ENCODE peak calls at places on chromosomes 2 and 18, in four cellular contexts. C is HepG2, M is HEK293T, Q is GM12878. J is an unnamed sample.

GRCh38 chr2:165067958-165068612 is 112.8 kb upstream of the SLC38A11 start:
- DNase-seq in C (no peak), M (peak; percentile 83), Q (no peak), J (peak; percentile 26)

GRCh38 chr2:47905454-47906260 is 641 bp downstream of the FBXO11 start:
- DNase-seq in C (no peak), M (peak; percentile 32), Q (no peak), J (peak; percentile 50)

GRCh38 chr2:73285162-73285739 is 973 bp upstream of the FBXO41 start:
- DNase-seq in C (no peak), M (no peak), Q (peak; percentile 49), J (no peak)

GRCh38 chr2:138760693-138761092 is 19.5 kb downstream of the NXPH2 start:
- DNase-seq in C (no peak), M (no peak), Q (no peak), J (no peak)

GRCh38 chr18:73681912-73682311 is 465.7 kb downstream of the FBXO15 start:
- DNase-seq in C (no peak), M (no peak), Q (no peak), J (no peak)

GRCh38 chr2:85853499-85854165 is 35.2 kb downstream of the ST3GAL5 start:
- DNase-seq in C (no peak), M (no peak), Q (peak; percentile 65), J (no peak)

GRCh38 chr2:8692783-8693768 is 11.2 kb downstream of the ID2 start:
- DNase-seq in C (peak; percentile 30), M (peak; percentile 72), Q (no peak), J (peak; percentile 76)

GRCh38 chr2:11729362-11730212 is 16.8 kb upstream of the LPIN1 start:
- DNase-seq in C (no peak), M (no peak), Q (no peak), J (no peak)

GRCh38 chr2:25420820-25421237 is 79.1 kb upstream of the DNMT3A start:
- DNase-seq in C (no peak), M (no peak), Q (peak; percentile 93), J (no peak)

GRCh38 chr2:63580651-63581050 is 7.6 kb downstream of the WDPCP start:
- DNase-seq in C (no peak), M (no peak), Q (no peak), J (no peak)

GRCh38 chr2:158893057-158893456 is 75.4 kb upstream of the TANC1 start:
- DNase-seq in C (no peak), M (no peak), Q (no peak), J (no peak)

GRCh38 chr2:28626891-28627421 is 124.7 kb upstream of the PPP1CB start:
- DNase-seq in C (no peak), M (no peak), Q (no peak), J (no peak)

GRCh38 chr2:178413472-178414265 is 37.3 kb downstream of the PRKRA start:
- DNase-seq in C (peak; percentile 30), M (peak; percentile 68), Q (peak; percentile 38), J (peak; percentile 71)

GRCh38 chr2:233764264-233764663 is 4.2 kb downstream of the UGT1A1 start:
- DNase-seq in C (no peak), M (no peak), Q (no peak), J (no peak)

GRCh38 chr2:227939271-227940027 is 68.0 kb downstream of the DAW1 start:
- DNase-seq in C (peak; percentile 60), M (peak; percentile 50), Q (no peak), J (no peak)

GRCh38 chr2:152822669-152823068 is 104.2 kb downstream of the ARL6IP6 start:
- DNase-seq in C (no peak), M (no peak), Q (no peak), J (no peak)

GRCh38 chr2:19837235-19837766 is 64.5 kb downstream of the TTC32 start:
- DNase-seq in C (no peak), M (no peak), Q (no peak), J (no peak)

GRCh38 chr2:101710690-101711318 is 13.3 kb downstream of the MAP4K4 start:
- DNase-seq in C (no peak), M (no peak), Q (no peak), J (peak; percentile 13)
- TF ChIP-seq TARDBP in C (no peak), M (no peak), Q (no peak), J (no peak)

GRCh38 chr18:64777561-64777960 is 628.7 kb upstream of the LINC00305 start:
- DNase-seq in C (no peak), M (no peak), Q (no peak), J (no peak)
- TF ChIP-seq TARDBP in C (no peak), M (no peak), Q (no peak), J (no peak)

DNA sequence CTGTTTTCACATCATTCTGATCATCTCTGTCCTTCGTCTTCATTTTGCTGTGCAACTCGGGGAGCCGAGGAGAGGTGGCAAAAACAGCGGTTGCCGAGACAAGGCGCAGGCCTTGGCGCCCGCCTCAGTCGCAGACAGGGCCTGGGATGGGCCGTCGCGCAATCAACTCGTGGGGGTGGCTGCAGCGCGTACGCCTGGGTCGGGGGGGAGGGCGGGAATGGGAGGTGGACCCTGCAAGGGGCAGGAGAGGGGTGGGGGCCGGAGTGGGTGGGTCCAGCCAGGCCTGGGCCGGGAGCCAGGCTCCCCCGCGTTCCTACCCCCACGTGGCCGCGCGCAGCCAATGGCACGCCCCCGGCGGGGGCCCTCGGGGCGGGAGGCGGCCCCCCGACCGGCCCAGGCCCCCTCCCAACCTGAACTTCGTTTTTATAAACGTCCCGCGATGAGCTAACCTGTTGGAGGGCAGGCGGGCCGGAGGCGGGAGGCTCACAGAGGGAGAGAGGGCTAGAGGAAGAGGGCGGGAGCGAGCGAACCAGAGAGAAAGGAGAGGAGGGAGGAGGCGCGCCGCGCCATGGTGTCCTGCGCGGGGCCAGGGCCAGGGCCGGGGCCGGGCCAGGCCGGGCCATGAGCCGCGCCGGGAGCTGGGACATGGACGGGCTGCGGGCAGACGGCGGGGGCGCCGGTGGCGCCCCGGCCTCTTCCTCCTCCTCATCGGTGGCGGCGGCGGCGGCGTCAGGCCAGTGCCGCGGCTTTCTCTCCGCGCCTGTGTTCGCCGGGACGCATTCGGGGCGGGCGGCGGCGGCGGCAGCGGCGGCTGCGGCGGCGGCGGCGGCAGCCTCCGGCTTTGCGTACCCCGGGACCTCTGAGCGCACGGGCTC is at the start of gene HOXD13:
- DNase-seq in C (no peak), M (peak; percentile 87), Q (no peak), J (peak; percentile 36)
- TF ChIP-seq TARDBP in C (no peak), M (no peak), Q (no peak), J (no peak)

DNA sequence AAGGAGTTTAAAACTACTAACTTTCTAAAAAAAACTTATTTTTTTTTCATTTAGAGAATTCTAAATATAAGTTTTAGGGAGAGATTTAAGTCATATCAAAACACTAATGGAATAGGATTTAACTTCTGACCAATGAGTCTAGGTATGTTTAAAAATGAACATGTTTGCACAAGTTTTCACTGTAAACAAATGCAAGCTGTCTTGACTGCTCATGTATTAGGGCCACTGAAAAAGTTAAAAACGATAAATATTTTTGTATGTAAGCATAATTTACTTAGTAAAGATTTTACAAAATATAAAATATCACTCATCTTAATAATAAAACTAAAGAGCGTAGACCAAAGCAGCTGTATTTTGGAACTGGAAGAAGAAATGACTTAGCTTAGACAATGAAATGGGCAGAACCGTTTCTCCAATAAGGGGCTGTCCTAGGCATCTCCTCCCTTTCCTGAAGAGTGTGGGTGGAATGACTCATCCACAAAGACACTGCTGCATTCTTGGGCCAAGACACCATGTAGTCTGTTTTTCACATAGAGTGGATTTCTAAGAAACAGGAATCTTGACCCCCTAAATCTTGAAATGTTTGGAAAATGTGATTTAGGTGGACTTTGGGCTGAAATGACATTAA is 118.8 kb downstream of the MEP1B start:
- DNase-seq in C (no peak), M (no peak), Q (no peak), J (no peak)
- TF ChIP-seq TARDBP in C (no peak), M (no peak), Q (no peak), J (no peak)

GRCh38 chr2:190635781-190636180 is 13.1 kb upstream of the NAB1 start:
- DNase-seq in C (peak; percentile 12), M (no peak), Q (no peak), J (no peak)
- TF ChIP-seq TARDBP in C (no peak), M (no peak), Q (no peak), J (no peak)

GRCh38 chr2:113255140-113256070 is 23.3 kb downstream of the PAX8 start:
- DNase-seq in C (no peak), M (no peak), Q (no peak), J (no peak)

GRCh38 chr2:113252047-113252582 is 26.6 kb downstream of the PAX8 start:
- DNase-seq in C (no peak), M (no peak), Q (no peak), J (no peak)

GRCh38 chr2:113257511-113258264 is 21.0 kb downstream of the PAX8 start:
- DNase-seq in C (no peak), M (no peak), Q (no peak), J (no peak)

GRCh38 chr2:113251118-113251517 is 27.6 kb downstream of the PAX8 start:
- DNase-seq in C (no peak), M (no peak), Q (no peak), J (peak; percentile 61)

GRCh38 chr2:113253453-113253852 is 25.3 kb downstream of the PAX8 start:
- DNase-seq in C (no peak), M (no peak), Q (no peak), J (no peak)
- TF ChIP-seq TARDBP in C (no peak), M (no peak), Q (no peak), J (no peak)

GRCh38 chr2:160566717-160567116 is 73.1 kb upstream of the RBMS1 start:
- DNase-seq in C (no peak), M (no peak), Q (no peak), J (no peak)
- TF ChIP-seq TARDBP in C (no peak), M (no peak), Q (no peak), J (no peak)

GRCh38 chr2:102193074-102193473 is 6.3 kb downstream of the IL1RL2 start:
- DNase-seq in C (no peak), M (no peak), Q (no peak), J (no peak)
- TF ChIP-seq TARDBP in C (no peak), M (no peak), Q (no peak), J (no peak)

GRCh38 chr18:10687161-10687925 is 161.5 kb downstream of the NAPG start:
- DNase-seq in C (no peak), M (no peak), Q (no peak), J (no peak)

GRCh38 chr18:10689954-10690302 is 164.1 kb downstream of the NAPG start:
- DNase-seq in C (no peak), M (no peak), Q (no peak), J (no peak)

GRCh38 chr18:10685484-10685883 is 159.7 kb downstream of the NAPG start:
- DNase-seq in C (no peak), M (no peak), Q (peak; percentile 70), J (no peak)

GRCh38 chr18:10689231-10689953 is 163.6 kb downstream of the NAPG start:
- DNase-seq in C (no peak), M (no peak), Q (no peak), J (no peak)

DNA sequence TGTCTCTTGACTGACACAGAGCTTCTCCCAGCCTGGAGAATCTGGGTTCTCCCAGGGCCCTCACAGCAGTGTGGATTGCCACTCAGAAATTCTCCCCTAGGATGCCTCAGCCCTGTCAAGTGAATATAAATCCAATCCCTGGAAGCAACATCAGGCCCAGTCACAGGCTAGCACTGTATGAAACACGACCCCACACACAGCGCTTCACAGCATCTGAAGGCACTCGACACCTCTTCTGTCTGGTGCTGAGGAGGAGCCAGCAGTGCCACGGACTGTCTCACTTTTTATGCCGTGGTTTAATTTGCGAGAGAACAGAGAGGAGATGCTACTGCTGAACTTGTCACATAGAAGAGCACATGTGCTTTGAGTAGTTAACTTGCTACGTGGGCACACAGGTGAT is 164.5 kb downstream of the NAPG start:
- DNase-seq in C (no peak), M (no peak), Q (no peak), J (no peak)
- TF ChIP-seq TARDBP in C (no peak), M (no peak), Q (no peak), J (no peak)

J was measured in K562.